ENCODE peak calls at places on chromosomes 2 and 18, in five cellular contexts. S is A549, A is mammary epithelial cell, H is endodermal cell, J is WERI-Rb-1. F is an unnamed sample.

GRCh38 chr2:216315817-216316603 is 56.3 kb downstream of the MARCHF4 start:
- DNase-seq in S (peak; percentile 83), A (peak; percentile 71), H (peak; percentile 84), J (peak; percentile 54), F (no peak)

GRCh38 chr2:105468655-105469042 is 69.8 kb upstream of the FHL2 start:
- DNase-seq in S (no peak), A (no peak), H (peak; percentile 48), J (no peak), F (no peak)

GRCh38 chr18:74522635-74523548 is 11.4 kb upstream of the CNDP1 start:
- DNase-seq in S (no peak), A (no peak), H (peak; percentile 44), J (no peak), F (no peak)

GRCh38 chr2:237765875-237766274 is 32.7 kb upstream of the RBM44 start:
- DNase-seq in S (no peak), A (no peak), H (no peak), J (no peak), F (no peak)

GRCh38 chr2:228689049-228689448 is 507.6 kb upstream of the SPHKAP start:
- DNase-seq in S (peak; percentile 6), A (no peak), H (peak; percentile 88), J (peak; percentile 22), F (no peak)

GRCh38 chr18:67318651-67319050 is 197.9 kb downstream of the DSEL start:
- DNase-seq in S (no peak), A (no peak), H (no peak), J (no peak), F (no peak)

GRCh38 chr2:212385241-212385640 is 153.4 kb downstream of the ERBB4 start:
- DNase-seq in S (no peak), A (peak; percentile 67), H (no peak), J (no peak), F (no peak)

GRCh38 chr2:150976604-150977003 is 285.1 kb downstream of the RBM43 start:
- DNase-seq in S (no peak), A (no peak), H (no peak), J (no peak), F (no peak)

GRCh38 chr2:174761837-174762236 is 2.4 kb downstream of the CHRNA1 start:
- DNase-seq in S (no peak), A (no peak), H (no peak), J (peak; percentile 48), F (no peak)
- H3K4me3 ChIP-seq in S (no peak overlapping the region), A (no peak overlapping the region), H (no peak overlapping the region), J (no peak overlapping the region), F (no peak overlapping the region)

DNA sequence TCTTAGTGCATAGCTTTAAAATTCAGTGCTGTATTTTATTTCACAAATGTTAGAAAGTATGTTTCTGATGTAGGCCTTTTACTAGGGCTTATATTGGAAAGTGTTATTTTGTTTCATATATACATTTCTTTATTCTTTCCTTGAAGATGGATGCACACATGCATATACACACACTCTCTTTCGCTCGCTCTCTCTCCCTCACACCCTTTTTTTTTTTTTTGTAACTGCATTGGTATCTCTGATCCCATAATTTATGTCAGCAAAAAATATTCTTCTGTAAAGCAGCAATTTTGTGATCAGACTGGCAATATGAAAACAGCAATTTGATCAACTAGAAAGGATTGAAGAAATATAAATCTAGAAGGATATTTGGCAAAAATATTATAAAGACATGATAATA is 2.0 kb downstream of the MBD5 start:
- DNase-seq in S (no peak), A (no peak), H (no peak), J (no peak), F (no peak)
- H3K4me3 ChIP-seq in S (no peak overlapping the region), A (peak overlapping the region; percentile 87), H (peak overlapping the region; percentile 94), J (no peak overlapping the region), F (no peak overlapping the region)

DNA sequence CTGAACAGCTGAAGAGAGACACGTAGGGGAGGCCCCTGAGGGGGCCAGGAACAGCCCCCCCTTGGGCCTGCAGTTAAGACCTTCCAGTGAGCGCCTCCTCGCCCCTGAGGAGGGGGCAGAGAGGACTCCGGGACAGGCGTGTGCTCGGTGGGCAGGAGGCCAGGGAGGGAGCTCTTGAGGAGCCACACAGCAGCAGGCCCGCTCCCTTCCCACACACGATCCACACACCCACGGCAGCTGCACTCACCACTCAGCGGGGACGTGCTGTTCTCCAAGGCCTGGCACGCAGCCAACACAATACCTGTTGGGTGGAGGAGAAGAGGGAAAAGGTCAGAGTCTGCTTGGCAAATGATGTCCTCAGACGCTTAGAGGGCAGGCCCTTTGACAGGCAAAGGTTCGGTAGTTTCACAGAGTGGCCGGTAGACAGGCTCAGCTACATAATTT is 39.0 kb downstream of the TGFA start:
- DNase-seq in S (no peak), A (no peak), H (peak; percentile 41), J (no peak), F (no peak)
- H3K4me3 ChIP-seq in S (no peak overlapping the region), A (no peak overlapping the region), H (no peak overlapping the region), J (no peak overlapping the region), F (no peak overlapping the region)

DNA sequence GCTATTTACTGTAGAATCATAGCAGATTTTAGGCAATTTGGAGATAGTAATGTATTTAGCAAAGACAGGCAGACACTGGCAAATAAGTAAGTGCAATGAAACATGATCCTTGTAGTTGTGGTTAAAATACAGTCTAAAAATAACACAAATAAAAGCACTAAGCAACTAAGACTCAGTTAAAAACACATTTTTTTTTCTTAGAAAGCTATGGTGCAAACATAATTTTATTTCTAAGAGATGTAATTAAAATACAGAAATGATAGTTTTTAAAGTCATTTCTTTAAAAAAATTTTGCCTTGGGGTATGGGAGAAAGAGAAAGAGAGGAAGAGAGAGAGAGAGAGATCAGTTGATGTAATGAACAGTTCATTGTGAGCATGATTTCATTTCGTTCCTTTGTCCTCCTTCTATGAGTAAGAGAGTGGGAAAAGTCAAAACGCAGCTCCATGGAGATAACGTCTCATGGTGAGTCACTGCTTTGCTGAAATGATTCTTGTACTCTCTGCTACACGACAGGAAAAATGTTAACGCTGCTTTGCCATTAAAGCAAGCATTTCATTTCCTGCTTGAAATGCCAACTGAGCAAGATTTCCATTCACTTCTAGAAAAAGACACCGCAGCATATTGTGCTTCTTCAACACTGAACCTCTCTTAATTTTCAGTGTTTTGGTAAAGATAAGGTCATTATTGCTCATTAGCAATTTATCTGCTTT is 61.3 kb upstream of the PGAP1 start:
- DNase-seq in S (peak; percentile 85), A (peak; percentile 97), H (no peak), J (no peak), F (peak; percentile 54)
- H3K4me3 ChIP-seq in S (peak overlapping the region; percentile 1), A (peak overlapping the region; percentile 15), H (no peak overlapping the region), J (no peak overlapping the region), F (peak overlapping the region; percentile 42)

GRCh38 chr18:50313873-50314460 is 26.5 kb upstream of the CXXC1 start:
- DNase-seq in S (no peak), A (no peak), H (no peak), J (no peak), F (no peak)

GRCh38 chr18:50313031-50313607 is 25.6 kb upstream of the CXXC1 start:
- DNase-seq in S (no peak), A (no peak), H (no peak), J (no peak), F (no peak)

GRCh38 chr18:50311573-50312106 is 24.1 kb upstream of the CXXC1 start:
- DNase-seq in S (no peak), A (no peak), H (no peak), J (no peak), F (no peak)

GRCh38 chr18:50310080-50310479 is 22.6 kb upstream of the CXXC1 start:
- DNase-seq in S (no peak), A (no peak), H (no peak), J (no peak), F (no peak)

GRCh38 chr18:50312296-50313030 is 25.0 kb upstream of the CXXC1 start:
- DNase-seq in S (no peak), A (no peak), H (no peak), J (no peak), F (no peak)
- H3K4me3 ChIP-seq in S (no peak overlapping the region), A (no peak overlapping the region), H (no peak overlapping the region), J (no peak overlapping the region), F (no peak overlapping the region)

GRCh38 chr2:113211226-113212105 is 37.7 kb downstream of the PSD4 start:
- DNase-seq in S (peak; percentile 95), A (peak; percentile 75), H (no peak), J (no peak), F (no peak)
- H3K4me3 ChIP-seq in S (peak overlapping the region; percentile 19), A (no peak overlapping the region), H (no peak overlapping the region), J (no peak overlapping the region), F (no peak overlapping the region)

GRCh38 chr2:39411186-39411944 is 25.7 kb downstream of the MAP4K3 start:
- DNase-seq in S (peak; percentile 57), A (peak; percentile 75), H (no peak), J (no peak), F (no peak)
- H3K4me3 ChIP-seq in S (peak overlapping the region; percentile 11), A (peak overlapping the region; percentile 10), H (no peak overlapping the region), J (no peak overlapping the region), F (no peak overlapping the region)

DNA sequence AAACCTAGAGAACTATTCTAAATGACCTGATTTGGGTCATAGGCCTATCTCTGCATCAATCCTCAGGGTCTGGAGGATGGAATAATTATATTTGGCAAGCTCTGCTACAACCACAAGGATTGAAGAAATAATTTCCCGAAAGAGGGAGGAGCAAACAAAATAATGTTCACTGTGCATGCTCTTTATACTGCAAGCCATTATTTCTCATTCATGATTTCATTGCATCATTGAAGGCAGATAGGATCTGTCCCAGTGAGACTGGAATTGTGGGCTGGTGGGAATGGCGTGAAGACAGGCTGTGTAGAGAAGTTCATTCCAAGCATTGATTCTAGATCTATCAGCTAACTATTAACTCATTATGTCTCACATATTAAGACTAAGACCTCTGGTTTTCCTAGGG is 12.7 kb upstream of the MAPRE2 start:
- DNase-seq in S (no peak), A (no peak), H (no peak), J (no peak), F (no peak)
- H3K4me3 ChIP-seq in S (no peak overlapping the region), A (no peak overlapping the region), H (no peak overlapping the region), J (no peak overlapping the region), F (no peak overlapping the region)

F was measured in Jurkat, Clone E6-1.